ENCODE peak calls at places on chromosomes 3 and 15, in ten cellular contexts. R, Z, T, I, K, F, G, P, C and B are unnamed samples.

GRCh38 chr15:89122532-89123525 is 34.6 kb downstream of the ABHD2 start:
- DNase-seq in I (no peak), P (no peak), Z (no peak), T (peak; percentile 83), C (no peak), R (no peak), F (no peak), K (no peak), G (no peak), B (no peak)

GRCh38 chr3:97764186-97765055 is at the start of gene ARL6:
- DNase-seq in R (peak; percentile 56), K (peak; percentile 90), Z (peak; percentile 66), P (peak; percentile 67), T (peak; percentile 88), C (peak; percentile 61), F (peak; percentile 88), G (peak; percentile 88), I (peak; percentile 73), B (peak; percentile 89)

GRCh38 chr3:59659755-59660154 is 609.9 kb upstream of the CFAP20DC start:
- DNase-seq in K (no peak), G (no peak), I (no peak), F (no peak), C (no peak), T (no peak), R (no peak), Z (no peak), P (no peak), B (no peak)

GRCh38 chr15:67680645-67681044 is 138.1 kb downstream of the MAP2K5 start:
- DNase-seq in G (peak; percentile 14), P (no peak), C (no peak), T (no peak), K (no peak), R (no peak), F (no peak), Z (no peak), I (no peak), B (no peak)

GRCh38 chr3:36840453-36840921 is 76.1 kb upstream of the DCLK3 start:
- DNase-seq in Z (no peak), G (no peak), C (no peak), I (peak; percentile 16), R (no peak), K (no peak), P (no peak), T (no peak), F (no peak), B (no peak)

GRCh38 chr3:10836676-10837075 is 20.6 kb downstream of the SLC6A11 start:
- DNase-seq in C (no peak), G (peak; percentile 22), P (no peak), I (no peak), R (no peak), T (no peak), F (no peak), K (no peak), Z (no peak), B (no peak)

GRCh38 chr3:190444036-190444435 is 5.7 kb downstream of the TMEM207 start:
- DNase-seq in F (no peak), P (no peak), T (no peak), R (no peak), I (no peak), C (no peak), K (no peak), Z (no peak), G (no peak), B (no peak)

GRCh38 chr15:74866090-74866489 is 7.1 kb downstream of the SCAMP2 start:
- DNase-seq in Z (no peak), G (no peak), C (no peak), F (no peak), P (no peak), T (peak; percentile 83), R (no peak), I (no peak), K (no peak), B (peak; percentile 58)

GRCh38 chr15:70029297-70029701 is 68.4 kb downstream of the TLE3 start:
- DNase-seq in G (peak; percentile 65), Z (no peak), F (no peak), R (no peak), I (no peak), T (no peak), P (no peak), C (no peak), K (peak; percentile 41), B (no peak)

GRCh38 chr3:177106184-177106583 is 91.1 kb downstream of the TBL1XR1 start:
- DNase-seq in G (no peak), R (no peak), I (no peak), P (no peak), K (no peak), C (no peak), Z (no peak), F (no peak), T (no peak), B (no peak)

GRCh38 chr15:34810455-34811146 is 15.3 kb upstream of the ACTC1 start:
- DNase-seq in F (no peak), I (no peak), G (no peak), C (no peak), K (no peak), Z (no peak), P (no peak), R (no peak), T (peak; percentile 98), B (peak; percentile 80)
- H3K4me3 ChIP-seq in F (no peak overlapping the region), I (no peak overlapping the region), G (no peak overlapping the region), C (no peak overlapping the region), K (no peak overlapping the region), Z (no peak overlapping the region), P (no peak overlapping the region), R (no peak overlapping the region), T (no peak overlapping the region), B (no peak overlapping the region)

GRCh38 chr3:48180021-48180420 is 8.2 kb downstream of the CDC25A start:
- DNase-seq in C (no peak), T (no peak), G (no peak), K (no peak), R (no peak), P (no peak), I (no peak), Z (no peak), F (no peak), B (no peak)
- H3K36me3 ChIP-seq in C (peaks cover 43% of the 10 kb centered on the region), T (peaks cover 5% of the 10 kb centered on the region), G (peaks cover 97% of the 10 kb centered on the region), K (no peaks in the 10 kb centered on the region), R (peaks cover 13% of the 10 kb centered on the region), P (peaks cover 66% of the 10 kb centered on the region), I (no peaks in the 10 kb centered on the region), Z (no peaks in the 10 kb centered on the region), F (no peaks in the 10 kb centered on the region), B (peaks cover 66% of the 10 kb centered on the region)

GRCh38 chr15:77626002-77626401 is 6.7 kb downstream of the LINGO1 start:
- DNase-seq in Z (no peak), P (no peak), R (no peak), C (no peak), I (no peak), K (no peak), T (no peak), G (no peak), F (no peak), B (no peak)

GRCh38 chr15:77627581-77627980 is 5.1 kb downstream of the LINGO1 start:
- DNase-seq in F (no peak), G (no peak), K (no peak), P (peak; percentile 85), T (no peak), C (no peak), I (no peak), R (no peak), Z (no peak), B (no peak)

GRCh38 chr15:77628010-77628409 is 4.7 kb downstream of the LINGO1 start:
- DNase-seq in P (no peak), K (no peak), G (no peak), I (no peak), Z (no peak), T (no peak), F (no peak), C (no peak), R (no peak), B (no peak)

GRCh38 chr15:77625376-77625775 is 7.3 kb downstream of the LINGO1 start:
- DNase-seq in G (no peak), I (no peak), R (no peak), T (no peak), F (no peak), K (no peak), C (no peak), P (peak; percentile 48), Z (no peak), B (no peak)

GRCh38 chr15:77627067-77627466 is 5.6 kb downstream of the LINGO1 start:
- DNase-seq in P (no peak), T (no peak), C (no peak), K (no peak), R (no peak), F (no peak), I (no peak), G (no peak), Z (no peak), B (no peak)
- H3K27me3 ChIP-seq in P (peaks cover 2% of the 10 kb centered on the region), T (peaks cover 26% of the 10 kb centered on the region), C (no peaks in the 10 kb centered on the region), K (peaks cover 16% of the 10 kb centered on the region), R (peaks cover 12% of the 10 kb centered on the region), F (no peaks in the 10 kb centered on the region), I (peaks cover 24% of the 10 kb centered on the region), G (no peaks in the 10 kb centered on the region), Z (no peaks in the 10 kb centered on the region), B (peaks cover 5% of the 10 kb centered on the region)

DNA sequence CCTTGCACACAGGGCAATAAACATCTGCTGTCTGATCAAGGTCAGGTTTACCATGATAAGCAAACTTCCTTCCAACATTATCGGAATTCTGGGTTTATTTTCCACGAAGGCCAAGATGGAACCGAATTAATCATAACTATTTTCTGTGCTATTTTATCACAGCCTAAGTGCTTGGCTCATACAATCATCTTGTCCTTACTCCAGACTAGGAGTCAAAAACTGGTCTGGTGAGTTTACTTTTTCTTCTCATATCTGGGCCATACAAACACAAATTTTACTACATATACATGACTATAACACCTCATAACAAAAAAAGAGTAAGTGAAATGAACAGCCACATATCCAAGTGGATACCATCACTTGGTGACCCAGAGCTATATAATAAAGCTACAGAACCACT is 2.3 kb downstream of the FBN1 start:
- DNase-seq in C (no peak), G (no peak), Z (no peak), I (no peak), R (no peak), K (no peak), T (no peak), F (no peak), P (no peak), B (no peak)
- H3K4me3 ChIP-seq in C (no peak overlapping the region), G (no peak overlapping the region), Z (no peak overlapping the region), I (peak overlapping the region; percentile 96), R (peak overlapping the region; percentile 79), K (peak overlapping the region; percentile 70), T (peak overlapping the region; percentile 93), F (no peak overlapping the region), P (no peak overlapping the region), B (peak overlapping the region; percentile 89)

GRCh38 chr3:47590212-47590611 is 11.5 kb upstream of the CSPG5 start:
- DNase-seq in I (no peak), Z (no peak), C (no peak), T (no peak), F (no peak), P (no peak), K (no peak), R (no peak), G (no peak), B (no peak)

DNA sequence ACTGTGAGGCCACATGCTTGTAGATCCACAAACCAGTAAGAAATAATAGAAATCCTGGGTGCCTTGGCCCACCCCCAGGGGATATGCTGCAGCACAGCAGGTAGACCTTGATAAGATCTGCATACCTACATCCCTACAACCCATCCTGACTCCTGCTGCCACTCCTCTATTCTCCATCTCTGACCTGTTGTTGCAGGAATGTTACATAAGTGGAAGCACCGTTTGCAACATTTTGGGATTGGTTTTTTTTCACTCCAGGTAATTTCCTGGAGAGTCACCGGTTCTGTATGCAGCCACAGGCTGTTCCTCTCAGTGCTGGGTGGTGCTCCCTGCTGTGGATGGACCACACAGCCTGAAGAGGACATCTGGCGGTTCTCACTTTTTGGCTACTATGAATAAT is 16.1 kb upstream of the CSPG5 start:
- DNase-seq in C (no peak), Z (no peak), K (no peak), R (no peak), I (no peak), F (no peak), P (peak; percentile 56), T (no peak), G (no peak), B (no peak)
- H3K36me3 ChIP-seq in C (peaks cover 8% of the 10 kb centered on the region), Z (peaks cover 23% of the 10 kb centered on the region), K (peaks cover 29% of the 10 kb centered on the region), R (peaks cover 12% of the 10 kb centered on the region), I (peaks cover 63% of the 10 kb centered on the region), F (peaks cover 6% of the 10 kb centered on the region), P (peaks cover 15% of the 10 kb centered on the region), T (peaks cover 1% of the 10 kb centered on the region), G (peaks cover 80% of the 10 kb centered on the region), B (peaks cover 2% of the 10 kb centered on the region)